ENCODE peak calls at places on chromosomes 2 and 18, in six cellular contexts. O, L, Y, U, W and S are unnamed samples.

GRCh38 chr18:3782901-3783300 is 332.9 kb downstream of the TGIF1 start:
- DNase-seq in O (no peak), L (no peak), Y (peak; percentile 67), U (no peak), W (no peak), S (no peak)

GRCh38 chr2:197875736-197876135 is 71.3 kb downstream of the PLCL1 start:
- DNase-seq in O (no peak), L (no peak), Y (no peak), U (no peak), W (no peak), S (no peak)

GRCh38 chr18:29041976-29042375 is 865.0 kb upstream of the CDH2 start:
- DNase-seq in O (no peak), L (no peak), Y (no peak), U (no peak), W (no peak), S (no peak)

GRCh38 chr2:120526047-120526562 is 180.2 kb downstream of the INHBB start:
- DNase-seq in O (no peak), L (no peak), Y (no peak), U (no peak), W (no peak), S (no peak)

GRCh38 chr2:203583696-203584095 is 48.6 kb upstream of the RAPH1 start:
- DNase-seq in O (no peak), L (peak; percentile 58), Y (peak; percentile 95), U (no peak), W (peak; percentile 76), S (no peak)

GRCh38 chr2:239528146-239528545 is 127.3 kb upstream of the HDAC4 start:
- DNase-seq in O (no peak), L (no peak), Y (no peak), U (no peak), W (no peak), S (no peak)

GRCh38 chr18:13270279-13270911 is 51.8 kb downstream of the LDLRAD4 start:
- DNase-seq in O (no peak), L (no peak), Y (no peak), U (no peak), W (no peak), S (no peak)

GRCh38 chr2:184326076-184326475 is 272.3 kb upstream of the ZNF804A start:
- DNase-seq in O (no peak), L (no peak), Y (peak; percentile 28), U (no peak), W (no peak), S (no peak)

GRCh38 chr2:95006661-95007060 is 18.8 kb upstream of the MAL start:
- DNase-seq in O (no peak), L (no peak), Y (no peak), U (peak; percentile 22), W (no peak), S (no peak)

GRCh38 chr2:20326163-20326780 is 24.4 kb downstream of the PUM2 start:
- DNase-seq in O (peak; percentile 5), L (no peak), Y (peak; percentile 55), U (no peak), W (peak; percentile 40), S (peak; percentile 19)

GRCh38 chr2:220365023-220365422 is 737.6 kb downstream of the SLC4A3 start:
- DNase-seq in O (peak; percentile 53), L (no peak), Y (peak; percentile 87), U (no peak), W (peak; percentile 87), S (no peak)

GRCh38 chr2:892401-892800 is 58.2 kb upstream of the SNTG2 start:
- DNase-seq in O (no peak), L (no peak), Y (no peak), U (no peak), W (no peak), S (no peak)

GRCh38 chr2:38572167-38572566 is 30.6 kb downstream of the HNRNPLL start:
- DNase-seq in O (peak; percentile 69), L (no peak), Y (peak; percentile 86), U (no peak), W (peak; percentile 25), S (peak; percentile 14)

GRCh38 chr2:37829202-37829601 is 95.9 kb upstream of the RMDN2 start:
- DNase-seq in O (peak; percentile 98), L (peak; percentile 23), Y (peak; percentile 97), U (no peak), W (peak; percentile 98), S (peak; percentile 89)

GRCh38 chr2:105127288-105127915 is 89.5 kb downstream of the MRPS9 start:
- DNase-seq in O (no peak), L (no peak), Y (no peak), U (no peak), W (no peak), S (no peak)

GRCh38 chr2:19841918-19842693 is 59.7 kb downstream of the TTC32 start:
- DNase-seq in O (no peak), L (no peak), Y (no peak), U (no peak), W (no peak), S (no peak)

GRCh38 chr2:235330775-235331438 is 162.9 kb upstream of the AGAP1 start:
- DNase-seq in O (peak; percentile 83), L (no peak), Y (peak; percentile 96), U (no peak), W (peak; percentile 0), S (peak; percentile 62)

GRCh38 chr2:155703048-155703447 is 629.5 kb downstream of the NR4A2 start:
- DNase-seq in O (no peak), L (no peak), Y (no peak), U (no peak), W (no peak), S (no peak)

GRCh38 chr2:155703917-155704316 is 628.6 kb downstream of the NR4A2 start:
- DNase-seq in O (no peak), L (no peak), Y (no peak), U (no peak), W (no peak), S (no peak)

DNA sequence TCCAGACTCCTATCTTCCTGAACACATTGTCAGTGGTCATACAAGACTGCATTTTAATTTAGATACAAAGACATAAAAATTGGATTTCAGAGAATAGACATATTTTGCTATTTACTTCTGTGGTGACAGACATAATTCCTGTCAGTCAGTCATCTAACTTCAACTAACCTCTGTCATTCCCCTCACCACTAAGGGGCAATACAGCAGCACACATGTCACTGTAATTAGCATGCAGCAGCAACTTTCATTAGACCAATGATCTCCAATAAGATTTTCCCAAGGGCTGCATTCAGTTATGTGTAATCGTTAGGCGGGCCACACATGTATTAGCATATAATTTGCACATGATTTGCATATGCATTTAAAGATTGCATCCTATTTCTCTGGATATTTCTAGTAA is 624.5 kb downstream of the NR4A2 start:
- DNase-seq in O (no peak), L (no peak), Y (no peak), U (no peak), W (no peak), S (no peak)
- TF ChIP-seq CTCF in O (no peak), L (no peak), Y (no peak), U (no peak), W (no peak), S (no peak)

GRCh38 chr2:99481941-99482340 is 7.9 kb downstream of the REV1 start:
- DNase-seq in O (no peak), L (no peak), Y (no peak), U (no peak), W (no peak), S (no peak)
- TF ChIP-seq CTCF in O (no peak), L (no peak), Y (no peak), U (no peak), W (no peak), S (no peak)

GRCh38 chr18:74290831-74291770 is 662 bp downstream of the CYB5A start:
- DNase-seq in O (no peak), L (no peak), Y (no peak), U (peak; percentile 86), W (no peak), S (no peak)
- TF ChIP-seq CTCF in O (no peak), L (no peak), Y (no peak), U (no peak), W (peak; percentile 1), S (peak; percentile 7)

GRCh38 chr18:10856146-10856545 is 293.2 kb downstream of the PIEZO2 start:
- DNase-seq in O (peak; percentile 84), L (no peak), Y (no peak), U (no peak), W (peak; percentile 27), S (no peak)

GRCh38 chr18:10850828-10851227 is 298.5 kb downstream of the PIEZO2 start:
- DNase-seq in O (no peak), L (no peak), Y (no peak), U (no peak), W (no peak), S (no peak)

GRCh38 chr18:10850216-10850615 is 299.2 kb downstream of the PIEZO2 start:
- DNase-seq in O (no peak), L (no peak), Y (no peak), U (no peak), W (no peak), S (no peak)

GRCh38 chr18:10852610-10853303 is 296.6 kb downstream of the PIEZO2 start:
- DNase-seq in O (no peak), L (no peak), Y (no peak), U (no peak), W (no peak), S (no peak)

DNA sequence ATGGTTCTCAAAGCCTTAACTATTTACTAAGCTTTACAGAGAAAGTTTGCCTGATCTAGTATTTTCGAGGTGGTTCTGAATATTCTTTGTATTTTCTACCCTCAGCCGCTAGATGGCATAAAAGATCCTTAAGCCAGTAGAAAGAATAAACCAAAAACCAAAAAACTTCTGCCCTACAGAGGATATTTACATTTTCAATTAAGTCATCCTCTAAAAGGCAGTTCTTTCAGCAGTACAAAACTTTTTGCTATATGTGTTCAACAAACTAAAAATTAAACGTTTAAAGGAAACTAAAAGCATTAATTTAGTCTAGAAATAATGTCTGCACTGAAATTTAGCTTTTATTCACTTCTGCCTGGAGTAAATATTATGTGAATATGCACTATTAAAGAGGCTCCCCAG is 297.5 kb downstream of the PIEZO2 start:
- DNase-seq in O (peak; percentile 29), L (no peak), Y (peak; percentile 45), U (no peak), W (peak; percentile 52), S (peak; percentile 28)
- TF ChIP-seq CTCF in O (peak; percentile 58), L (peak; percentile 79), Y (peak; percentile 60), U (peak; percentile 59), W (peak; percentile 89), S (peak; percentile 73)

DNA sequence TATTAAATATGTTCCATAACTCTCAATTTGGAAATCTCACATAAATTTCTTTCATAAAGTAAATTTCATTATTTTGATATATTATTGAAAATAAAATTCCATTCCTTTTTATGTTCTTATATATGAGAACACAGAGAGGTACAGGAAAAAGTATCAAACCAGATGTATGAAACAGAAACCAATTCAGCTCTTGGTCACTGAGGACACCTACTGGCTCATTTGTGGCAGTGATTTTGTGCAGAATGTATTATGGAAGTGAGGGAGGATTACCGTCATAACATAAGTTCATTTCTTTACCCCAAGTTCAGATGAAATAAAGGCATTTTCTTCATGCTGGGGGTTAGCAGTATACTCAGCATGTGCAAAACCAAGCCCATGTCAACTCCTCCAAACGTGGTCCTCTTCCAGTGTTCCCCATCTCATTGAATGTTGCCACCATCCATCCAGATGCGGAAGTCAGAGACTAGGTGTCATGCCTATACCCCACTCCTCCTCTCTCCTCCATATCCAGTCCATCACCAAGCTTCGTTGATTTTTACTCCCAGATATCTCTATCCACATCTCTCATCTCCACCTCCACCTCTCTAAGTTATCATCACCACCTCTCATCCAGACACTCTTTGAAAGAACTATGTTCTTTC is 41.7 kb upstream of the MALL start:
- DNase-seq in O (peak; percentile 50), L (no peak), Y (peak; percentile 62), U (no peak), W (peak; percentile 66), S (peak; percentile 28)
- TF ChIP-seq CTCF in O (peak; percentile 87), L (peak; percentile 92), Y (peak; percentile 81), U (peak; percentile 39), W (peak; percentile 98), S (peak; percentile 78)

GRCh38 chr2:228938629-228939028 is 332.5 kb downstream of the PID1 start:
- DNase-seq in O (no peak), L (no peak), Y (peak; percentile 10), U (no peak), W (peak; percentile 35), S (no peak)
- TF ChIP-seq CTCF in O (no peak), L (no peak), Y (no peak), U (no peak), W (no peak), S (no peak)